ENCODE peak calls at places on chromosomes 7 and 10, in four cellular contexts. R, J, L and E are unnamed samples.

GRCh38 chr7:30312186-30312585 is 27.8 kb downstream of the ZNRF2 start:
- DNase-seq in R (no peak), J (no peak), L (no peak), E (no peak)

GRCh38 chr10:13847201-13847631 is 260.5 kb downstream of the PRPF18 start:
- DNase-seq in R (peak; percentile 16), J (no peak), L (peak; percentile 39), E (no peak)

GRCh38 chr7:35418716-35419425 is 165.0 kb upstream of the TBX20 start:
- DNase-seq in R (no peak), J (no peak), L (no peak), E (no peak)

GRCh38 chr10:43282881-43283280 is 16.0 kb upstream of the RASGEF1A start:
- DNase-seq in R (peak; percentile 66), J (no peak), L (peak; percentile 84), E (no peak)

GRCh38 chr10:15439381-15439837 is 68.3 kb upstream of the FAM171A1 start:
- DNase-seq in R (peak; percentile 37), J (peak; percentile 14), L (peak; percentile 30), E (no peak)

GRCh38 chr10:69948261-69948660 is 104.4 kb upstream of the MACROH2A2 start:
- DNase-seq in R (no peak), J (no peak), L (no peak), E (no peak)

GRCh38 chr7:44769381-44770209 is 20.9 kb downstream of the ZMIZ2 start:
- DNase-seq in R (no peak), J (no peak), L (no peak), E (peak; percentile 80)

GRCh38 chr10:119439922-119440321 is 102.6 kb downstream of the RGS10 start:
- DNase-seq in R (no peak), J (no peak), L (no peak), E (no peak)

GRCh38 chr7:106345421-106346166 is 60.8 kb upstream of the NAMPT start:
- DNase-seq in R (no peak), J (no peak), L (no peak), E (no peak)

GRCh38 chr10:118563373-118563890 is 32.0 kb downstream of the PRLHR start:
- DNase-seq in R (no peak), J (no peak), L (no peak), E (no peak)

GRCh38 chr10:114179148-114179547 is at the start of gene TDRD1:
- DNase-seq in R (no peak), J (no peak), L (peak; percentile 47), E (no peak)

GRCh38 chr7:68629-69028 is 123.7 kb upstream of the FAM20C start:
- DNase-seq in R (peak; percentile 61), J (no peak), L (no peak), E (no peak)

GRCh38 chr7:157764946-157765537 is 428.2 kb downstream of the DNAJB6 start:
- DNase-seq in R (no peak), J (no peak), L (no peak), E (no peak)

GRCh38 chr7:76054129-76055120 is 6.5 kb downstream of the MDH2 start:
- DNase-seq in R (no peak), J (no peak), L (peak; percentile 22), E (no peak)

GRCh38 chr10:14086596-14086995 is 244.1 kb downstream of the FRMD4A start:
- DNase-seq in R (no peak), J (no peak), L (no peak), E (no peak)

GRCh38 chr7:121940907-121941306 is 67.9 kb downstream of the PTPRZ1 start:
- DNase-seq in R (no peak), J (no peak), L (no peak), E (no peak)

GRCh38 chr7:102973096-102973802 is 60.4 kb downstream of the LRRC17 start:
- DNase-seq in R (peak; percentile 46), J (no peak), L (no peak), E (no peak)

GRCh38 chr7:144255471-144255897 is 9.1 kb downstream of the OR2A7 start:
- DNase-seq in R (no peak), J (no peak), L (peak; percentile 12), E (no peak)

GRCh38 chr10:4653160-4653559 is 172.8 kb upstream of the AKR1E2 start:
- DNase-seq in R (no peak), J (no peak), L (no peak), E (no peak)

GRCh38 chr10:113073549-113074189 is 123.6 kb downstream of the TCF7L2 start:
- DNase-seq in R (peak; percentile 36), J (peak; percentile 91), L (peak; percentile 26), E (no peak)

GRCh38 chr10:79123547-79123963 is 54.8 kb downstream of the ZMIZ1 start:
- DNase-seq in R (no peak), J (no peak), L (no peak), E (no peak)

GRCh38 chr7:18225067-18225466 is 197.4 kb upstream of the PRPS1L1 start:
- DNase-seq in R (no peak), J (no peak), L (no peak), E (no peak)
- TF ChIP-seq TCF7 in R (no peak), J (no peak), L (no peak), E (no peak)

GRCh38 chr10:103111918-103112877 is 80.9 kb downstream of the NT5C2 start:
- DNase-seq in R (no peak), J (no peak), L (no peak), E (no peak)

GRCh38 chr10:103106556-103106955 is 86.5 kb downstream of the NT5C2 start:
- DNase-seq in R (no peak), J (no peak), L (no peak), E (no peak)

GRCh38 chr10:103110407-103110806 is 82.7 kb downstream of the NT5C2 start:
- DNase-seq in R (no peak), J (no peak), L (no peak), E (no peak)

GRCh38 chr10:103114876-103115275 is 78.2 kb downstream of the NT5C2 start:
- DNase-seq in R (no peak), J (no peak), L (no peak), E (no peak)

GRCh38 chr10:103111031-103111917 is 81.8 kb downstream of the NT5C2 start:
- DNase-seq in R (no peak), J (peak; percentile 15), L (no peak), E (peak; percentile 81)
- TF ChIP-seq TCF7 in R (no peak), J (no peak), L (no peak), E (no peak)

DNA sequence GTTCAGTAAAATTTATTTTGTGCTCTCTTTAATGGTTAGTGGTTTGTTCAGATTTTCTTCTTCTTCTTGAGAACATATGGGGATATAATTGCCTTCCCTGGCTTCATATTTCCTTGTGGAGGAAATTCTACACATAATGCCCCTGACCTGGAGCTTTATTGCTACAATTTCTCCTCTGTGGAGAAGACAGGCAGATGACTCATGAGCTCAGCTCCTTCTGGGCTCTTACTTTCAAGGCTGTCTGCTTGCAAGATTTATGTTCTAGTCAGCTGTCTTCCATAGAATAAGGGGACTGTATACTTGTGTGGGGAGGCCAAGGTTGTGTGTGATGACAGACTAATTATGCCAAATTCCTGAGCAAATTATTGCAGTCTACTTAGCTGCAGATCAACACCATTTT is 1.6 kb downstream of the LRRD1 start:
- DNase-seq in R (no peak), J (no peak), L (no peak), E (no peak)
- TF ChIP-seq TCF7 in R (no peak), J (no peak), L (no peak), E (no peak)

GRCh38 chr7:100888988-100889760 is at the start of gene UFSP1:
- DNase-seq in R (peak; percentile 80), J (no peak), L (no peak), E (no peak)

GRCh38 chr7:100888529-100888987 is 957 bp downstream of the UFSP1 start:
- DNase-seq in R (no peak), J (no peak), L (no peak), E (no peak)

GRCh38 chr7:100890640-100891521 is 1.4 kb upstream of the UFSP1 start:
- DNase-seq in R (peak; percentile 48), J (no peak), L (peak; percentile 48), E (no peak)

GRCh38 chr7:100891555-100891954 is 2.0 kb upstream of the UFSP1 start:
- DNase-seq in R (no peak), J (no peak), L (no peak), E (no peak)

GRCh38 chr7:100889761-100890639 is 485 bp upstream of the UFSP1 start:
- DNase-seq in R (peak; percentile 96), J (peak; percentile 84), L (peak; percentile 92), E (peak; percentile 73)
- TF ChIP-seq TCF7 in R (no peak), J (no peak), L (no peak), E (no peak)

GRCh38 chr7:128270799-128271411 is 29.8 kb downstream of the LEP start:
- DNase-seq in R (no peak), J (no peak), L (peak; percentile 46), E (no peak)
- TF ChIP-seq TCF7 in R (no peak), J (no peak), L (no peak), E (no peak)

GRCh38 chr7:117872565-117873055 is 631 bp downstream of the CTTNBP2 start:
- DNase-seq in R (no peak), J (no peak), L (peak; percentile 27), E (no peak)
- TF ChIP-seq TCF7 in R (no peak), J (no peak), L (no peak), E (no peak)

GRCh38 chr7:25860882-25861228 is 291.1 kb upstream of the NFE2L3 start:
- DNase-seq in R (no peak), J (no peak), L (no peak), E (no peak)

GRCh38 chr7:25859732-25860131 is 292.3 kb upstream of the NFE2L3 start:
- DNase-seq in R (no peak), J (no peak), L (no peak), E (no peak)

GRCh38 chr7:25859412-25859704 is 292.6 kb upstream of the NFE2L3 start:
- DNase-seq in R (no peak), J (no peak), L (peak; percentile 22), E (no peak)

GRCh38 chr7:25861704-25862253 is 290.2 kb upstream of the NFE2L3 start:
- DNase-seq in R (no peak), J (no peak), L (no peak), E (no peak)

GRCh38 chr7:25860206-25860881 is 291.7 kb upstream of the NFE2L3 start:
- DNase-seq in R (no peak), J (no peak), L (peak; percentile 48), E (no peak)
- TF ChIP-seq TCF7 in R (no peak), J (no peak), L (no peak), E (no peak)

DNA sequence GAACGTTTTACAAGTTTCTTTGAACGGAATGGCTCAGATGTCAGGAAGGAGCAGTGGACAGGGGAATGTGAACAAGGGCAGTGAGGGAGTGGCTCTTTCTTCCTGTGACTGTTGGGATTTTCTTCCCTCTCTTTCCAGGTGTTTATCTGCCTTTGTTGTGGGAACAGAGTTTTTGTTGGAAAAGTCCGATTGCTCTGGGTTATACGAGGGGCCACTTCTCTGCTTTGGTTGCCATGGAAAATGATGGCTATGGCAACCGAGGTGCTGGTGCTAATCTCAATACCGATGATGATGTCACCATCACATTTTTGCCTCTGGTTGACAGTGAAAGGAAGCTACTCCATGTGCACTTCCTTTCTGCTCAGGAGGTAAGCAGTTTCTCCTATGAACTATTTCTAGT is 41.4 kb downstream of the ZRANB1 start:
- DNase-seq in R (no peak), J (no peak), L (no peak), E (no peak)
- TF ChIP-seq TCF7 in R (no peak), J (no peak), L (no peak), E (no peak)